ENCODE peak calls at places on chromosomes 13 and 19, in four cellular contexts. One of them, this sample, is unnamed.

GRCh38 chr19:6604906-6605305 is 14.0 kb upstream of the CD70 start:
- DNase-seq in fibroblast of lung: no peak
- DNase-seq in CD8-positive, alpha-beta T cell: no peak
- DNase-seq in NCI-H1092 treated with DMSO at 0.1 percent for 48 hours: no peak
- DNase-seq in this sample: no peak

GRCh38 chr13:57018915-57019314 is 121.8 kb upstream of the PRR20A start:
- DNase-seq in fibroblast of lung: no peak
- DNase-seq in CD8-positive, alpha-beta T cell: no peak
- DNase-seq in NCI-H1092 treated with DMSO at 0.1 percent for 48 hours: no peak
- DNase-seq in this sample: no peak

GRCh38 chr13:77872995-77873394 is 45.6 kb downstream of the EDNRB start:
- DNase-seq in NCI-H1092 treated with DMSO at 0.1 percent for 48 hours: no peak
- DNase-seq in CD8-positive, alpha-beta T cell: no peak
- DNase-seq in fibroblast of lung: peak; percentile 32
- DNase-seq in this sample: no peak

GRCh38 chr13:93625536-93625935 is 398.9 kb downstream of the GPC6 start:
- DNase-seq in fibroblast of lung: peak; percentile 42
- DNase-seq in CD8-positive, alpha-beta T cell: no peak
- DNase-seq in NCI-H1092 treated with DMSO at 0.1 percent for 48 hours: no peak
- DNase-seq in this sample: no peak

GRCh38 chr13:53060840-53061485 is 32.4 kb downstream of the OLFM4 start:
- DNase-seq in CD8-positive, alpha-beta T cell: no peak
- DNase-seq in NCI-H1092 treated with DMSO at 0.1 percent for 48 hours: no peak
- DNase-seq in fibroblast of lung: no peak
- DNase-seq in this sample: no peak

GRCh38 chr19:49196527-49197240 is 39.1 kb downstream of the TRPM4 start:
- DNase-seq in CD8-positive, alpha-beta T cell: no peak
- DNase-seq in NCI-H1092 treated with DMSO at 0.1 percent for 48 hours: peak; percentile 20
- DNase-seq in fibroblast of lung: no peak
- DNase-seq in this sample: no peak

GRCh38 chr19:38389101-38389925 is 816 bp downstream of the SPRED3 start:
- DNase-seq in CD8-positive, alpha-beta T cell: no peak
- DNase-seq in fibroblast of lung: peak; percentile 75
- DNase-seq in NCI-H1092 treated with DMSO at 0.1 percent for 48 hours: no peak
- DNase-seq in this sample: peak; percentile 22

GRCh38 chr19:38700933-38701454 is 43.3 kb downstream of the CAPN12 start:
- DNase-seq in NCI-H1092 treated with DMSO at 0.1 percent for 48 hours: peak; percentile 40
- DNase-seq in CD8-positive, alpha-beta T cell: no peak
- DNase-seq in fibroblast of lung: no peak
- DNase-seq in this sample: no peak

GRCh38 chr13:113178070-113178895 is 19.8 kb downstream of the PROZ start:
- DNase-seq in CD8-positive, alpha-beta T cell: no peak
- DNase-seq in fibroblast of lung: peak; percentile 92
- DNase-seq in NCI-H1092 treated with DMSO at 0.1 percent for 48 hours: no peak
- DNase-seq in this sample: no peak

GRCh38 chr13:24511824-24512207 is 762 bp downstream of the PARP4 start:
- DNase-seq in fibroblast of lung: no peak
- DNase-seq in NCI-H1092 treated with DMSO at 0.1 percent for 48 hours: no peak
- DNase-seq in CD8-positive, alpha-beta T cell: no peak
- DNase-seq in this sample: peak; percentile 80

GRCh38 chr19:53908933-53909415 is at the start of gene CACNG7:
- DNase-seq in CD8-positive, alpha-beta T cell: no peak
- DNase-seq in NCI-H1092 treated with DMSO at 0.1 percent for 48 hours: no peak
- DNase-seq in fibroblast of lung: no peak
- DNase-seq in this sample: no peak

GRCh38 chr13:98548230-98548629 is 28.7 kb downstream of the STK24 start:
- DNase-seq in NCI-H1092 treated with DMSO at 0.1 percent for 48 hours: no peak
- DNase-seq in fibroblast of lung: no peak
- DNase-seq in CD8-positive, alpha-beta T cell: no peak
- DNase-seq in this sample: no peak

GRCh38 chr19:46271488-46272197 is 25.2 kb upstream of the HIF3A start:
- DNase-seq in CD8-positive, alpha-beta T cell: no peak
- DNase-seq in NCI-H1092 treated with DMSO at 0.1 percent for 48 hours: no peak
- DNase-seq in fibroblast of lung: no peak
- DNase-seq in this sample: no peak

GRCh38 chr13:23680836-23681235 is 110.6 kb downstream of the TNFRSF19 start:
- DNase-seq in NCI-H1092 treated with DMSO at 0.1 percent for 48 hours: no peak
- DNase-seq in CD8-positive, alpha-beta T cell: no peak
- DNase-seq in fibroblast of lung: no peak
- DNase-seq in this sample: no peak

GRCh38 chr19:21604351-21604926 is 99.0 kb downstream of the ZNF429 start:
- DNase-seq in NCI-H1092 treated with DMSO at 0.1 percent for 48 hours: no peak
- DNase-seq in fibroblast of lung: peak; percentile 66
- DNase-seq in CD8-positive, alpha-beta T cell: no peak
- DNase-seq in this sample: no peak

GRCh38 chr19:44303976-44304568 is 753 bp downstream of the ZNF235 start:
- DNase-seq in NCI-H1092 treated with DMSO at 0.1 percent for 48 hours: peak; percentile 10
- DNase-seq in CD8-positive, alpha-beta T cell: no peak
- DNase-seq in fibroblast of lung: no peak
- DNase-seq in this sample: peak; percentile 21

GRCh38 chr13:30738526-30738925 is 3.2 kb downstream of the ALOX5AP start:
- DNase-seq in CD8-positive, alpha-beta T cell: no peak
- DNase-seq in fibroblast of lung: no peak
- DNase-seq in NCI-H1092 treated with DMSO at 0.1 percent for 48 hours: no peak
- DNase-seq in this sample: no peak

GRCh38 chr19:7839476-7839875 is 9.5 kb downstream of the EVI5L start:
- DNase-seq in CD8-positive, alpha-beta T cell: no peak
- DNase-seq in NCI-H1092 treated with DMSO at 0.1 percent for 48 hours: no peak
- DNase-seq in fibroblast of lung: no peak
- DNase-seq in this sample: no peak

GRCh38 chr19:40687525-40688016 is 2.9 kb downstream of the NUMBL start:
- DNase-seq in CD8-positive, alpha-beta T cell: no peak
- DNase-seq in NCI-H1092 treated with DMSO at 0.1 percent for 48 hours: no peak
- DNase-seq in fibroblast of lung: peak; percentile 96
- DNase-seq in this sample: no peak